ENCODE peak calls at places on chromosome 18, in ten cellular contexts. G, M, X, V, L, A, Y, N, W and P are unnamed samples.

GRCh38 chr18:30712383-30712782 is 330.2 kb downstream of the DSC3 start:
- DNase-seq in G (no peak), N (no peak), Y (no peak), W (no peak), X (no peak), V (no peak), A (no peak), L (no peak), M (no peak), P (no peak)

GRCh38 chr18:23066060-23066459 is 69.2 kb upstream of the CABLES1 start:
- DNase-seq in L (no peak), G (no peak), N (no peak), X (no peak), M (no peak), Y (no peak), V (no peak), A (no peak), W (no peak), P (no peak)

GRCh38 chr18:44090453-44090852 is 590.2 kb upstream of the SETBP1 start:
- DNase-seq in G (no peak), X (no peak), N (no peak), A (no peak), Y (no peak), M (no peak), V (no peak), W (no peak), L (no peak), P (no peak)

GRCh38 chr18:11689031-11689971 is at the start of gene GNAL:
- DNase-seq in A (peak), W (no peak), Y (peak), L (peak), N (no peak), V (peak), G (peak), X (no peak), M (peak), P (peak)

GRCh38 chr18:8625693-8626092 is 16.5 kb downstream of the RAB12 start:
- DNase-seq in L (no peak), N (no peak), V (no peak), X (no peak), W (no peak), M (no peak), G (no peak), Y (peak), A (no peak), P (no peak)

GRCh38 chr18:11676386-11676785 is 12.7 kb upstream of the GNAL start:
- DNase-seq in W (no peak), V (no peak), G (no peak), N (no peak), X (no peak), M (no peak), A (no peak), L (no peak), Y (no peak), P (no peak)

GRCh38 chr18:2982452-2983172 is 30.3 kb downstream of the LPIN2 start:
- DNase-seq in N (no peak), M (no peak), W (no peak), L (no peak), Y (no peak), X (no peak), V (no peak), A (no peak), G (no peak), P (no peak)

GRCh38 chr18:7341581-7342337 is 110.9 kb downstream of the LRRC30 start:
- DNase-seq in M (no peak), A (no peak), Y (no peak), G (no peak), N (no peak), V (no peak), W (no peak), X (no peak), L (no peak), P (no peak)

GRCh38 chr18:55248497-55248896 is 289.2 kb upstream of the CCDC68 start:
- DNase-seq in M (no peak), X (no peak), A (no peak), N (no peak), L (no peak), G (no peak), Y (no peak), W (no peak), V (no peak), P (no peak)

GRCh38 chr18:75418293-75418692 is 9.2 kb downstream of the SMIM21 start:
- DNase-seq in A (no peak), L (peak), M (no peak), G (no peak), W (no peak), Y (no peak), X (no peak), V (no peak), N (no peak), P (no peak)

GRCh38 chr18:43422483-43422882 is 145.2 kb upstream of the SYT4 start:
- DNase-seq in M (no peak), A (no peak), V (no peak), X (no peak), W (no peak), G (no peak), Y (peak), L (no peak), N (no peak), P (no peak)

GRCh38 chr18:7393080-7393479 is 162.2 kb downstream of the LRRC30 start:
- DNase-seq in A (no peak), X (no peak), G (no peak), L (no peak), Y (no peak), N (no peak), W (no peak), V (no peak), M (no peak), P (no peak)

GRCh38 chr18:67467188-67467587 is 49.3 kb downstream of the DSEL start:
- DNase-seq in N (no peak), G (no peak), M (no peak), W (no peak), L (no peak), A (no peak), V (no peak), Y (no peak), X (no peak), P (no peak)

GRCh38 chr18:49020621-49021021 is 69.9 kb upstream of the SMAD7 start:
- DNase-seq in V (no peak), X (no peak), A (peak), M (peak), Y (no peak), G (peak), N (no peak), W (no peak), L (no peak), P (no peak)

GRCh38 chr18:50871846-50872245 is 7.1 kb upstream of the ME2 start:
- DNase-seq in L (no peak), G (no peak), N (no peak), V (no peak), A (no peak), X (no peak), Y (no peak), M (no peak), W (no peak), P (no peak)

GRCh38 chr18:44743626-44744025 is 62.9 kb downstream of the SETBP1 start:
- DNase-seq in W (no peak), A (no peak), N (no peak), Y (no peak), G (no peak), L (no peak), M (no peak), X (no peak), V (no peak), P (no peak)

GRCh38 chr18:13725566-13726227 is 661 bp downstream of the FAM210A start:
- DNase-seq in A (peak), X (no peak), M (peak), N (no peak), Y (no peak), W (no peak), L (no peak), V (no peak), G (no peak), P (peak)

GRCh38 chr18:77617681-77618080 is 368.0 kb downstream of the GALR1 start:
- DNase-seq in X (no peak), L (no peak), W (no peak), Y (no peak), G (no peak), A (no peak), M (no peak), V (no peak), N (no peak), P (no peak)

GRCh38 chr18:78983530-78983929 is 3.9 kb downstream of the SALL3 start:
- DNase-seq in L (no peak), A (no peak), V (no peak), Y (no peak), W (no peak), G (no peak), N (no peak), M (no peak), X (no peak), P (no peak)

GRCh38 chr18:49160075-49160930 is 209.5 kb upstream of the SMAD7 start:
- DNase-seq in N (no peak), X (no peak), M (no peak), L (no peak), G (no peak), W (no peak), A (no peak), Y (no peak), V (no peak), P (no peak)

GRCh38 chr18:58393295-58393694 is 235.6 kb downstream of the ALPK2 start:
- DNase-seq in V (no peak), X (no peak), N (no peak), A (no peak), W (no peak), L (no peak), M (no peak), Y (no peak), G (no peak), P (no peak)

GRCh38 chr18:56696966-56697365 is 45.8 kb downstream of the WDR7 start:
- DNase-seq in V (no peak), W (no peak), A (no peak), G (no peak), L (peak), N (no peak), X (no peak), M (no peak), Y (no peak), P (no peak)

GRCh38 chr18:62450546-62451395 is 72.1 kb upstream of the ZCCHC2 start:
- DNase-seq in W (peak), Y (no peak), M (peak), A (peak), N (no peak), V (no peak), L (peak), G (peak), X (no peak), P (no peak)

GRCh38 chr18:623760-624620 is 27.2 kb downstream of the CLUL1 start:
- DNase-seq in X (peak), A (peak), G (no peak), W (no peak), M (peak), Y (peak), V (peak), N (no peak), L (peak), P (peak)

GRCh38 chr18:34866739-34867138 is 156.6 kb downstream of the DTNA start:
- DNase-seq in M (peak), X (no peak), A (no peak), Y (no peak), L (peak), G (no peak), N (no peak), W (no peak), V (no peak), P (no peak)

GRCh38 chr18:1846640-1847039 is 724.7 kb downstream of the METTL4 start:
- DNase-seq in Y (no peak), A (no peak), V (no peak), X (no peak), M (no peak), W (no peak), G (no peak), N (no peak), L (no peak), P (no peak)

GRCh38 chr18:68024716-68025115 is 508.2 kb upstream of the DSEL start:
- DNase-seq in Y (no peak), V (no peak), L (no peak), W (no peak), G (no peak), M (peak), X (no peak), N (no peak), A (no peak), P (no peak)

GRCh38 chr18:9516437-9517064 is 41.2 kb downstream of the RALBP1 start:
- DNase-seq in A (no peak), W (no peak), Y (no peak), V (peak), G (no peak), N (peak), M (peak), L (peak), X (no peak), P (no peak)